ENCODE peak calls at places on chromosomes 5 and 9, in four cellular contexts. O, Z, V and C are unnamed samples.

GRCh38 chr5:132459031-132459982 is 31.3 kb downstream of the IRF1 start:
- DNase-seq in O (no peak), Z (no peak), V (peak; percentile 81), C (peak; percentile 85)

GRCh38 chr5:168155585-168155984 is 135.9 kb upstream of the WWC1 start:
- DNase-seq in O (no peak), Z (no peak), V (no peak), C (no peak)

GRCh38 chr9:133452562-133452961 is 7.2 kb upstream of the CACFD1 start:
- DNase-seq in O (no peak), Z (no peak), V (no peak), C (no peak)

GRCh38 chr9:136857166-136857565 is 5.0 kb downstream of the MAMDC4 start:
- DNase-seq in O (peak; percentile 18), Z (no peak), V (no peak), C (no peak)

GRCh38 chr5:168433982-168434381 is 52.3 kb upstream of the RARS1 start:
- DNase-seq in O (peak; percentile 77), Z (peak; percentile 76), V (no peak), C (no peak)

GRCh38 chr5:74432240-74432639 is 208.3 kb downstream of the ENC1 start:
- DNase-seq in O (no peak), Z (no peak), V (no peak), C (no peak)

GRCh38 chr5:137646761-137647160 is 89.1 kb downstream of the KLHL3 start:
- DNase-seq in O (no peak), Z (no peak), V (no peak), C (no peak)

GRCh38 chr5:164358531-164359259 is 853.3 kb downstream of the MAT2B start:
- DNase-seq in O (no peak), Z (no peak), V (no peak), C (peak; percentile 37)

GRCh38 chr9:130128782-130129424 is 43.3 kb upstream of the NCS1 start:
- DNase-seq in O (no peak), Z (no peak), V (peak; percentile 88), C (peak; percentile 52)

DNA sequence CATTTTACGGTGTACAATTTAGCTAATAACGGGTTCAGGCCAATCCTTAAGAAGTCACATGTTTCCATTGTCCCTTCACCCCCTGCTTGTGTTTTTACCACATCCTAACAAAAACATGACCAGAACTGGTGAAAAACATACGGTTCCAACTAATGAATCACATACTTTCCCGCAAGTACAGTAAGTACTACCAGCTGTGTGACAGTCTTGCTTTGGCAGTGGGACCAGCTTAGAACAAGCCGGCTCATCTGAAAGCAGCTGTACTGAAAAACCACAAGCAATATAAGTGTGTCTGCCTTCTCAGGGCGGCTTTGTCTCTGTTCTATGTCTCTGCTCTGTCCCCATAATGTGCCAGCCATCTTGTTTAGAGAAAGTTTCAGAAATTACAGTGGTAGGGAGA is 242.5 kb downstream of the BNC2 start:
- DNase-seq in O (no peak), Z (no peak), V (peak; percentile 11), C (peak; percentile 98)
- H3K4me3 ChIP-seq in O (no peak overlapping the region), Z (no peak overlapping the region), V (no peak overlapping the region), C (peak overlapping the region; percentile 11)

DNA sequence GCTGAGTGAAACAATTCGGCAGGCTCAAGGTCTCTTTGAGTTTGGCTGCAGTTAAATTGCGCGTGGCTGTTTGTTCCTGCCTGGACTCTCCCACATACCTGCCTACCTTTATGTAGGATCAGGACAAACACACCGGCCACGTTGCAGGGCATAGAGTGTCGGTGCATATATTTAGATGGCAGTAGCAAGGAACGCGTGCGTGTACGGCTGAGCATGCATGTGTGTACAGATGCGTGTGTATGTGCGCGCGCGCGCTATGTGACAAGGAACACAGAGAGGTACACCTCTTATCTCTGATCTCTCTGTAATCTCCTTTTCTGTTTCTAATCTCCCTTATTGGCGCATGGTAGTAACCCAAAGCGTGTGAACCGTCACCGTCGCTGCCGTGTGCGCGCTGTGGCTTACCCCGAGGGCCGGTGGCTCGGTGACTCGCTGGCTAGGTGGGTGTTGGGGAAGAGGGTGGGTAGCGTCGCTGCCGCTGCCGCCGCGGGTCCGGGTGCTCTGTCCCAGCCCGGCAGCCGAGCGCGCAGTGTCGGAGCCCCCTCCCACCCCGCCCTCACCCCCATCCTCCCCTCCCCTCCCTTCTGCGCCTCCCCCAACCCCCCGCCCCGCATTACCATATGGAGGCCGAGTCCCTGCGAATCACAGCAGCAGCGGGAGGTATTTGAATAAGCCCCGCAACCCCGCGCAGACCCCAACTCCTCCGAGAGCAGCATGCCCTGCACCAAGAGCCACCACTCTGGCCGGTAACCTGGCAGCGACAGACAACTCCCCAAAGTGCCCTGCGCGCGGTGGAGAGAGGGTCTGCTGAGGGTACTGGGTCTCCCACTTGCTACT is 204.8 kb downstream of the MEF2C start:
- DNase-seq in O (no peak), Z (no peak), V (peak; percentile 40), C (no peak)
- H3K4me3 ChIP-seq in O (no peak overlapping the region), Z (no peak overlapping the region), V (peak overlapping the region; percentile 49), C (no peak overlapping the region)

GRCh38 chr5:150156033-150156381 is 362 bp upstream of the PDGFRB start:
- DNase-seq in O (no peak), Z (no peak), V (no peak), C (no peak)
- H3K4me3 ChIP-seq in O (peak overlapping the region; percentile 85), Z (no peak overlapping the region), V (no peak overlapping the region), C (peak overlapping the region; percentile 99)

DNA sequence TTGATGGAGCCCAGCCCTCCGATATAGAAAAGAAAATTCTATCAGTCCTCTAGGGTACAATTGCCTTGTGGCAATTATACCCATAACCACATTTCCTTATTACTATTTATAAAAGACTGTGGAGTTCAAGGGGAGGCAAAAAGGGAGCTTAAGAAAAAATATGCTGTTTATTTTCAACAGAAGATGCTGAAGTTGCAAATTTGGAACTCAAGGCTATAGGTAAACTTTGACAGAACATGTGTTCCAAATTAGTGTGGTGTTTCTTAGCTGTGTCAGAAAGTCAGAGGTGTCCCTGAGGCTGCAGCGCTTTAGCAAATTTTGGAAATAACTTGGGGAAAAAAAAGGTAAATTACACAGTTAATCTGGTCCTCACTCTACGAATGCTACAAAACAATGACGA is 116.5 kb downstream of the NFIB start:
- DNase-seq in O (no peak), Z (no peak), V (no peak), C (no peak)
- H3K4me3 ChIP-seq in O (no peak overlapping the region), Z (no peak overlapping the region), V (no peak overlapping the region), C (no peak overlapping the region)

GRCh38 chr9:33445941-33446506 is 1.4 kb downstream of the AQP3 start:
- DNase-seq in O (no peak), Z (no peak), V (no peak), C (no peak)
- H3K4me3 ChIP-seq in O (no peak overlapping the region), Z (no peak overlapping the region), V (peak overlapping the region; percentile 62), C (no peak overlapping the region)

GRCh38 chr9:99135498-99135897 is 30.6 kb downstream of the TGFBR1 start:
- DNase-seq in O (no peak), Z (no peak), V (no peak), C (no peak)
- H3K4me3 ChIP-seq in O (no peak overlapping the region), Z (no peak overlapping the region), V (no peak overlapping the region), C (no peak overlapping the region)

DNA sequence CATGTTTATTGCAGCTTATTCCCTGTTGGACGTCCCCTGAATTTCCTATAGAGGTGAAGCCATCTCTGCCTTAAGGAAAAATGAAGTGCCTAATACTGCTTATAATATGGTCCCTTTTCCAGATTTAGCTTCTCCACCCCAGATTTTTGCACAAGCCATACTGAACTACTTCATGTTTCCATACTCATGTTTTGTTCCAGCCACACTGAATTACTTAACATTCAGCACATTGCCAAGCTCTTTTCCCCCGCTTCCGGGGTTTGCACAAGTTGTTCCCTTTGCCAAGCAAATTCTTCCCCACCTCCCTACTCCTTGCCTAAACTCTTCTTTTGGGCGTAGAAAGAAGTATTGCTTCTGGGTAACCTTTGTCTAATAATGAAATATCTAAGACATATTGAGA is 1.7 kb upstream of the CNTRL start:
- DNase-seq in O (no peak), Z (no peak), V (peak; percentile 65), C (peak; percentile 90)
- H3K4me3 ChIP-seq in O (no peak overlapping the region), Z (no peak overlapping the region), V (no peak overlapping the region), C (peak overlapping the region; percentile 63)